ENCODE peak calls at places on chromosomes 3 and 15, in five cellular contexts. One of them, this sample, is unnamed.

GRCh38 chr3:55492976-55493375 is 5.9 kb upstream of the WNT5A start:
- DNase-seq in astrocyte of the spinal cord: no peak
- DNase-seq in epithelial cell of esophagus: no peak
- DNase-seq in stomach: no peak
- DNase-seq in uterus: no peak
- DNase-seq in this sample: no peak

GRCh38 chr3:43865887-43866528 is 175.3 kb downstream of the ABHD5 start:
- DNase-seq in astrocyte of the spinal cord: no peak
- DNase-seq in epithelial cell of esophagus: no peak
- DNase-seq in stomach: no peak
- DNase-seq in uterus: no peak
- DNase-seq in this sample: no peak

GRCh38 chr3:190863119-190863465 is 598 bp upstream of the GMNC start:
- DNase-seq in astrocyte of the spinal cord: peak; percentile 22
- DNase-seq in epithelial cell of esophagus: peak; percentile 24
- DNase-seq in stomach: no peak
- DNase-seq in uterus: no peak
- DNase-seq in this sample: no peak

GRCh38 chr3:72618739-72619138 is 229.5 kb downstream of the SHQ1 start:
- DNase-seq in astrocyte of the spinal cord: no peak
- DNase-seq in epithelial cell of esophagus: no peak
- DNase-seq in stomach: no peak
- DNase-seq in uterus: no peak
- DNase-seq in this sample: no peak

GRCh38 chr3:20054549-20054987 is 14.3 kb downstream of the KAT2B start:
- DNase-seq in astrocyte of the spinal cord: peak; percentile 77
- DNase-seq in epithelial cell of esophagus: peak; percentile 100
- DNase-seq in stomach: peak; percentile 62
- DNase-seq in uterus: no peak
- DNase-seq in this sample: peak; percentile 60

GRCh38 chr3:74839591-74839990 is 225.1 kb upstream of the CNTN3 start:
- DNase-seq in astrocyte of the spinal cord: no peak
- DNase-seq in epithelial cell of esophagus: no peak
- DNase-seq in stomach: no peak
- DNase-seq in uterus: no peak
- DNase-seq in this sample: no peak

GRCh38 chr3:4290272-4290893 is 12.8 kb upstream of the SETMAR start:
- DNase-seq in astrocyte of the spinal cord: peak; percentile 56
- DNase-seq in epithelial cell of esophagus: peak; percentile 53
- DNase-seq in stomach: no peak
- DNase-seq in uterus: no peak
- DNase-seq in this sample: peak; percentile 31

GRCh38 chr15:61742591-61742990 is 317.7 kb downstream of the VPS13C start:
- DNase-seq in astrocyte of the spinal cord: no peak
- DNase-seq in epithelial cell of esophagus: peak; percentile 84
- DNase-seq in stomach: no peak
- DNase-seq in uterus: no peak
- DNase-seq in this sample: no peak

GRCh38 chr3:169146112-169146665 is 517.3 kb downstream of the MECOM start:
- DNase-seq in astrocyte of the spinal cord: peak; percentile 76
- DNase-seq in epithelial cell of esophagus: peak; percentile 67
- DNase-seq in stomach: peak; percentile 73
- DNase-seq in uterus: no peak
- DNase-seq in this sample: peak; percentile 43

GRCh38 chr15:68330911-68331310 is 53.4 kb downstream of the FEM1B start:
- DNase-seq in astrocyte of the spinal cord: peak; percentile 47
- DNase-seq in epithelial cell of esophagus: no peak
- DNase-seq in stomach: no peak
- DNase-seq in uterus: no peak
- DNase-seq in this sample: peak; percentile 41

GRCh38 chr3:39222462-39222861 is 30.1 kb upstream of the XIRP1 start:
- DNase-seq in astrocyte of the spinal cord: no peak
- DNase-seq in epithelial cell of esophagus: no peak
- DNase-seq in stomach: no peak
- DNase-seq in uterus: no peak
- DNase-seq in this sample: no peak

GRCh38 chr3:13565581-13566461 is 16.9 kb downstream of the FBLN2 start:
- DNase-seq in astrocyte of the spinal cord: no peak
- DNase-seq in epithelial cell of esophagus: no peak
- DNase-seq in stomach: no peak
- DNase-seq in uterus: no peak
- DNase-seq in this sample: no peak

GRCh38 chr3:177382944-177383343 is 185.7 kb upstream of the TBL1XR1 start:
- DNase-seq in astrocyte of the spinal cord: no peak
- DNase-seq in epithelial cell of esophagus: peak; percentile 55
- DNase-seq in stomach: no peak
- DNase-seq in uterus: no peak
- DNase-seq in this sample: no peak

GRCh38 chr3:62169871-62170660 is 203.3 kb downstream of the FEZF2 start:
- DNase-seq in astrocyte of the spinal cord: peak; percentile 65
- DNase-seq in epithelial cell of esophagus: peak; percentile 13
- DNase-seq in stomach: no peak
- DNase-seq in uterus: no peak
- DNase-seq in this sample: no peak

GRCh38 chr15:43067717-43068461 is 37.9 kb downstream of the UBR1 start:
- DNase-seq in astrocyte of the spinal cord: peak; percentile 71
- DNase-seq in epithelial cell of esophagus: peak; percentile 24
- DNase-seq in stomach: no peak
- DNase-seq in uterus: no peak
- DNase-seq in this sample: no peak

GRCh38 chr15:85607842-85608241 is 186.9 kb downstream of the KLHL25 start:
- DNase-seq in astrocyte of the spinal cord: peak; percentile 88
- DNase-seq in epithelial cell of esophagus: peak; percentile 89
- DNase-seq in stomach: no peak
- DNase-seq in uterus: no peak
- DNase-seq in this sample: no peak

GRCh38 chr15:95171551-95171950 is 940.2 kb downstream of the MCTP2 start:
- DNase-seq in astrocyte of the spinal cord: no peak
- DNase-seq in epithelial cell of esophagus: no peak
- DNase-seq in stomach: no peak
- DNase-seq in uterus: no peak
- DNase-seq in this sample: no peak

GRCh38 chr3:39506863-39507262 is 39.4 kb downstream of the MOBP start:
- DNase-seq in astrocyte of the spinal cord: no peak
- DNase-seq in epithelial cell of esophagus: no peak
- DNase-seq in stomach: no peak
- DNase-seq in uterus: no peak
- DNase-seq in this sample: no peak

GRCh38 chr15:62495670-62496328 is 330.7 kb upstream of the C2CD4B start:
- DNase-seq in astrocyte of the spinal cord: peak; percentile 86
- DNase-seq in epithelial cell of esophagus: peak; percentile 63
- DNase-seq in stomach: peak; percentile 33
- DNase-seq in uterus: peak; percentile 73
- DNase-seq in this sample: peak; percentile 38

GRCh38 chr3:183455064-183455463 is 26.6 kb upstream of the MCF2L2 start:
- DNase-seq in astrocyte of the spinal cord: peak; percentile 75
- DNase-seq in epithelial cell of esophagus: peak; percentile 39
- DNase-seq in stomach: no peak
- DNase-seq in uterus: no peak
- DNase-seq in this sample: no peak

GRCh38 chr3:161035711-161036110 is 69.4 kb downstream of the B3GALNT1 start:
- DNase-seq in astrocyte of the spinal cord: peak; percentile 82
- DNase-seq in epithelial cell of esophagus: no peak
- DNase-seq in stomach: no peak
- DNase-seq in uterus: no peak
- DNase-seq in this sample: no peak

GRCh38 chr15:92541197-92542190 is 114.1 kb downstream of the FAM174B start:
- DNase-seq in astrocyte of the spinal cord: peak; percentile 42
- DNase-seq in epithelial cell of esophagus: peak; percentile 2
- DNase-seq in stomach: no peak
- DNase-seq in uterus: no peak
- DNase-seq in this sample: no peak

GRCh38 chr3:190229632-190230424 is 92.4 kb downstream of the CLDN1 start:
- DNase-seq in astrocyte of the spinal cord: peak; percentile 69
- DNase-seq in epithelial cell of esophagus: peak; percentile 88
- DNase-seq in stomach: no peak
- DNase-seq in uterus: no peak
- DNase-seq in this sample: no peak

GRCh38 chr15:83653288-83653638 is 660 bp upstream of the ADAMTSL3 start:
- DNase-seq in astrocyte of the spinal cord: no peak
- DNase-seq in epithelial cell of esophagus: no peak
- DNase-seq in stomach: no peak
- DNase-seq in uterus: no peak
- DNase-seq in this sample: no peak
- H3K4me3 ChIP-seq in astrocyte of the spinal cord: no peak overlapping the region
- H3K4me3 ChIP-seq in epithelial cell of esophagus: no peak overlapping the region
- H3K4me3 ChIP-seq in stomach: peak overlapping the region; percentile 67
- H3K4me3 ChIP-seq in uterus: peak overlapping the region; percentile 62
- H3K4me3 ChIP-seq in this sample: no peak overlapping the region

GRCh38 chr15:73845507-73845906 is 27.9 kb upstream of the TBC1D21 start:
- DNase-seq in astrocyte of the spinal cord: no peak
- DNase-seq in epithelial cell of esophagus: no peak
- DNase-seq in stomach: no peak
- DNase-seq in uterus: no peak
- DNase-seq in this sample: no peak
- H3K4me3 ChIP-seq in astrocyte of the spinal cord: no peak overlapping the region
- H3K4me3 ChIP-seq in epithelial cell of esophagus: no peak overlapping the region
- H3K4me3 ChIP-seq in stomach: no peak overlapping the region
- H3K4me3 ChIP-seq in uterus: no peak overlapping the region
- H3K4me3 ChIP-seq in this sample: no peak overlapping the region

GRCh38 chr3:111603679-111604643 is 8.8 kb upstream of the ZBED2 start:
- DNase-seq in astrocyte of the spinal cord: no peak
- DNase-seq in epithelial cell of esophagus: no peak
- DNase-seq in stomach: no peak
- DNase-seq in uterus: no peak
- DNase-seq in this sample: peak; percentile 51
- H3K4me3 ChIP-seq in astrocyte of the spinal cord: no peak overlapping the region
- H3K4me3 ChIP-seq in epithelial cell of esophagus: no peak overlapping the region
- H3K4me3 ChIP-seq in stomach: no peak overlapping the region
- H3K4me3 ChIP-seq in uterus: no peak overlapping the region
- H3K4me3 ChIP-seq in this sample: no peak overlapping the region

DNA sequence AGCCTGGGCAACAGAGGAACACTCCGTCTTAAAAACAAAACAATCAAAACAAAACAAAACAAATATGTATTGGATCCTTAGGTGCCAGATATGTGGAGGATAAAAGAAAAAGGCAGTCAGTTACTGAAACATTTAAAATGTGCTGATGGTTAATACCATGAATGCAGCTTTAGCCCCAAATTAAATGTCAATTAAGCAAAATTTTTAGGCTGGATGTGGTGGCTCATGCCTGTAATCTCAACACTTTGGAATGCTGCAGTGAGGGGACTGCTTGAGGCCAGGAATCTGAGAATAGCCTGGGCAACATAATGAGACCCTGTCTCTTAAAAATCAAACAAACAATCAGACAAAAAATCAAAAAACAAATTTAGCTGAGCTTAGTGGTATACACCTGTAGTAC is 8.5 kb upstream of the CHMP2B start:
- DNase-seq in astrocyte of the spinal cord: no peak
- DNase-seq in epithelial cell of esophagus: no peak
- DNase-seq in stomach: no peak
- DNase-seq in uterus: no peak
- DNase-seq in this sample: no peak
- H3K4me3 ChIP-seq in astrocyte of the spinal cord: no peak overlapping the region
- H3K4me3 ChIP-seq in epithelial cell of esophagus: no peak overlapping the region
- H3K4me3 ChIP-seq in stomach: no peak overlapping the region
- H3K4me3 ChIP-seq in uterus: no peak overlapping the region
- H3K4me3 ChIP-seq in this sample: no peak overlapping the region

DNA sequence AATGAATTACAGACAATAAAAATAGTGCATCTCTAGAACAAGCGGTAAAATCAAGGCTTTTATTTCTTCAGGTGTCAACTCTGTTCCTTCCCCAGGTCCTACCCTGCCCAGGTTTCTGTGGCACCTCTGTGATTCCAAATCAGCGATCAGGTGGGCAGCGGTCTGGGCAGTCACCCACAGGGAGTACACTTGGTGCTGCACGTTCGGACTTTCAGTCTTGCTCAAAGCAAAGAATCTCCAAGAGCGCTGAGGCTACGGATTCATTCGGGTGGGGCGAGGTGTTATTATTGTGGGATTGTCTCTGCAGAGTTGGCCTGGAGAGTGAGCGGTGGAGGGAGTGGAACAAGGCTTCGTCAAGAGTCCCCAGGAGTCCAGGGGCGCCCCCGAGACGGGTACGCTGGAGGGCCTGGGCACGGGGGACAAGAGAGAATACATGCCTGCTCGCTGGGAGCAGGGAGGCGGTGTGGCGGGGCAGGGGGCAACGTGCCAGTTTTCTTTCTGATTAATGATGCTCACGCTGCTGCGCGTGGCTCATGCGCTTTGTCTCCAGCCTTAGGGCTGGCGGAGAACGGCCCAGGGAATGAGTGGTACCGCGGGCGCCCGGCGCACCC is 580 bp upstream of the ARPP21 start:
- DNase-seq in astrocyte of the spinal cord: no peak
- DNase-seq in epithelial cell of esophagus: no peak
- DNase-seq in stomach: no peak
- DNase-seq in uterus: no peak
- DNase-seq in this sample: no peak
- H3K4me3 ChIP-seq in astrocyte of the spinal cord: peak overlapping the region; percentile 57
- H3K4me3 ChIP-seq in epithelial cell of esophagus: no peak overlapping the region
- H3K4me3 ChIP-seq in stomach: peak overlapping the region; percentile 39
- H3K4me3 ChIP-seq in uterus: no peak overlapping the region
- H3K4me3 ChIP-seq in this sample: no peak overlapping the region

GRCh38 chr3:185422677-185423076 is 59.7 kb downstream of the MAP3K13 start:
- DNase-seq in astrocyte of the spinal cord: no peak
- DNase-seq in epithelial cell of esophagus: no peak
- DNase-seq in stomach: no peak
- DNase-seq in uterus: no peak
- DNase-seq in this sample: no peak

GRCh38 chr3:185424435-185424834 is 61.5 kb downstream of the MAP3K13 start:
- DNase-seq in astrocyte of the spinal cord: no peak
- DNase-seq in epithelial cell of esophagus: no peak
- DNase-seq in stomach: no peak
- DNase-seq in uterus: no peak
- DNase-seq in this sample: no peak

GRCh38 chr3:185423178-185423577 is 60.2 kb downstream of the MAP3K13 start:
- DNase-seq in astrocyte of the spinal cord: no peak
- DNase-seq in epithelial cell of esophagus: peak; percentile 36
- DNase-seq in stomach: peak; percentile 30
- DNase-seq in uterus: no peak
- DNase-seq in this sample: no peak

GRCh38 chr3:185420762-185421161 is 57.8 kb downstream of the MAP3K13 start:
- DNase-seq in astrocyte of the spinal cord: peak; percentile 12
- DNase-seq in epithelial cell of esophagus: peak; percentile 68
- DNase-seq in stomach: peak; percentile 73
- DNase-seq in uterus: no peak
- DNase-seq in this sample: no peak

DNA sequence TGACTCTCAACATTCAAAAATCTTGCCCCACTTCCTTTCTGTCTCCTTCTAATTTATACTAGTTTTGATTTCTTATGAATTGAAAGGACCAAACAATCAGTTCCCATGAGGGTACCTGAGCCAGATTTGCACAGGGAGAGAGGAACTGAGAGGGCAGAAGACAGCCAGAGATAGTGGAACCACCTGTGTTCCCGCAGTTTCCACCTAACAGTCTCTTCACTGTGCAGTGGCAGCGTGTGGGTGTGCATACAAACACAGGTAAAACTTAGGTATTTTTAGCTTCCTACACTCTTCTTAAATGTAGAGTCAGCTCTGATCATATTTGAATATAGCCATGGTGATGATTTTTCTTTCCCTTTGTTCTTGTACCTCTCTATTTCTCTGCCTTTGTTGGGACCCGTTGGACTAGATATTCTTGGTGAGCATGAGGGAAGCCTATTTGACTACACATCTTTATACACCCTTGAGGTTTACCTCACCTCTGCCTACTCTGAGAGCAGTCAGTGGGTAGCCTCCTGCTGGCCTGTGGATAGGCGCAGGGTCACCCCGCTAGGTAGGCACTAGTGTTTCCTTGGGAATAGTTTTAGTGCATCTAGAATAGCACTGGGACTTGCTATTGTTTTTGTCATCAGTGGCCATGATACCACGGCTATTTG is 58.8 kb downstream of the MAP3K13 start:
- DNase-seq in astrocyte of the spinal cord: no peak
- DNase-seq in epithelial cell of esophagus: no peak
- DNase-seq in stomach: no peak
- DNase-seq in uterus: no peak
- DNase-seq in this sample: no peak
- H3K4me3 ChIP-seq in astrocyte of the spinal cord: no peak overlapping the region
- H3K4me3 ChIP-seq in epithelial cell of esophagus: no peak overlapping the region
- H3K4me3 ChIP-seq in stomach: no peak overlapping the region
- H3K4me3 ChIP-seq in uterus: no peak overlapping the region
- H3K4me3 ChIP-seq in this sample: no peak overlapping the region